ENCODE peak calls at places on chromosome 21, in six cellular contexts. One of them, this sample, is unnamed.

GRCh38 chr21:37845535-37845934 is 70.7 kb downstream of the KCNJ6 start:
- DNase-seq in Right ventricle myocardium superior: no peak
- DNase-seq in heart right ventricle: no peak
- DNase-seq in posterior cingulate gyrus: no peak
- DNase-seq in NCI-H1105 treated with DMSO at 0.1 percent for 48 hours: no peak
- DNase-seq in T-cell: no peak
- DNase-seq in this sample: no peak

GRCh38 chr21:43866233-43866632 is 1.2 kb downstream of the AGPAT3 start:
- DNase-seq in NCI-H1105 treated with DMSO at 0.1 percent for 48 hours: no peak
- DNase-seq in posterior cingulate gyrus: peak; percentile 27
- DNase-seq in T-cell: peak; percentile 18
- DNase-seq in Right ventricle myocardium superior: peak; percentile 70
- DNase-seq in heart right ventricle: peak; percentile 55
- DNase-seq in this sample: no peak

GRCh38 chr21:41737656-41738324 is 29.1 kb downstream of the RIPK4 start:
- DNase-seq in T-cell: no peak
- DNase-seq in heart right ventricle: no peak
- DNase-seq in Right ventricle myocardium superior: no peak
- DNase-seq in posterior cingulate gyrus: no peak
- DNase-seq in NCI-H1105 treated with DMSO at 0.1 percent for 48 hours: no peak
- DNase-seq in this sample: no peak

GRCh38 chr21:42313501-42313969 is 1.7 kb downstream of the TFF3 start:
- DNase-seq in Right ventricle myocardium superior: no peak
- DNase-seq in T-cell: no peak
- DNase-seq in NCI-H1105 treated with DMSO at 0.1 percent for 48 hours: peak; percentile 17
- DNase-seq in posterior cingulate gyrus: no peak
- DNase-seq in heart right ventricle: no peak
- DNase-seq in this sample: no peak

GRCh38 chr21:33976082-33976979 is 60.7 kb upstream of the ATP5PO start:
- DNase-seq in NCI-H1105 treated with DMSO at 0.1 percent for 48 hours: no peak
- DNase-seq in posterior cingulate gyrus: no peak
- DNase-seq in heart right ventricle: peak; percentile 35
- DNase-seq in T-cell: peak; percentile 46
- DNase-seq in Right ventricle myocardium superior: no peak
- DNase-seq in this sample: peak; percentile 95

GRCh38 chr21:40622531-40622930 is 224.4 kb downstream of the DSCAM start:
- DNase-seq in T-cell: no peak
- DNase-seq in Right ventricle myocardium superior: no peak
- DNase-seq in NCI-H1105 treated with DMSO at 0.1 percent for 48 hours: peak; percentile 97
- DNase-seq in heart right ventricle: no peak
- DNase-seq in posterior cingulate gyrus: no peak
- DNase-seq in this sample: no peak

GRCh38 chr21:34284613-34285160 is 79.1 kb upstream of the KCNE2 start:
- DNase-seq in NCI-H1105 treated with DMSO at 0.1 percent for 48 hours: no peak
- DNase-seq in T-cell: no peak
- DNase-seq in heart right ventricle: no peak
- DNase-seq in posterior cingulate gyrus: no peak
- DNase-seq in Right ventricle myocardium superior: no peak
- DNase-seq in this sample: no peak

GRCh38 chr21:17854771-17855170 is 35.6 kb upstream of the C21orf91 start:
- DNase-seq in heart right ventricle: no peak
- DNase-seq in Right ventricle myocardium superior: no peak
- DNase-seq in NCI-H1105 treated with DMSO at 0.1 percent for 48 hours: no peak
- DNase-seq in posterior cingulate gyrus: no peak
- DNase-seq in T-cell: no peak
- DNase-seq in this sample: no peak

GRCh38 chr21:14482165-14482564 is 64.0 kb downstream of the SAMSN1 start:
- DNase-seq in NCI-H1105 treated with DMSO at 0.1 percent for 48 hours: no peak
- DNase-seq in heart right ventricle: no peak
- DNase-seq in T-cell: no peak
- DNase-seq in posterior cingulate gyrus: no peak
- DNase-seq in Right ventricle myocardium superior: no peak
- DNase-seq in this sample: no peak

This sample was measured in keratinocyte.